ENCODE peak calls at places on chromosomes 13 and 19, in eight cellular contexts. One of them, this sample, is unnamed.

GRCh38 chr13:49495783-49496762 is at the start of gene PHF11:
- DNase-seq in stimulated activated CD4-positive, alpha-beta T cell treated with anti-CD3 and anti-CD28 coated beads, Interleukin-15, amount 100 ng/mL, for 1 hour: peak; percentile 73
- DNase-seq in psoas muscle: peak; percentile 91
- DNase-seq in NB4: peak; percentile 89
- DNase-seq in aorta: peak; percentile 93
- DNase-seq in heart right ventricle: peak; percentile 82
- DNase-seq in GM03348: peak; percentile 86
- DNase-seq in smooth muscle cell of the brain vasculature: no peak
- DNase-seq in this sample: peak; percentile 78

GRCh38 chr19:53328967-53329366 is 4.6 kb upstream of the ZNF845 start:
- DNase-seq in stimulated activated CD4-positive, alpha-beta T cell treated with anti-CD3 and anti-CD28 coated beads, Interleukin-15, amount 100 ng/mL, for 1 hour: peak; percentile 8
- DNase-seq in psoas muscle: peak; percentile 83
- DNase-seq in NB4: no peak
- DNase-seq in aorta: peak; percentile 88
- DNase-seq in heart right ventricle: peak; percentile 69
- DNase-seq in GM03348: no peak
- DNase-seq in smooth muscle cell of the brain vasculature: no peak
- DNase-seq in this sample: no peak

GRCh38 chr19:1065606-1066109 is 1.3 kb upstream of the ARHGAP45 start:
- DNase-seq in stimulated activated CD4-positive, alpha-beta T cell treated with anti-CD3 and anti-CD28 coated beads, Interleukin-15, amount 100 ng/mL, for 1 hour: no peak
- DNase-seq in psoas muscle: no peak
- DNase-seq in NB4: no peak
- DNase-seq in aorta: no peak
- DNase-seq in heart right ventricle: no peak
- DNase-seq in GM03348: no peak
- DNase-seq in smooth muscle cell of the brain vasculature: no peak
- DNase-seq in this sample: no peak

GRCh38 chr19:34479396-34479795 is 2.2 kb upstream of the WTIP start:
- DNase-seq in stimulated activated CD4-positive, alpha-beta T cell treated with anti-CD3 and anti-CD28 coated beads, Interleukin-15, amount 100 ng/mL, for 1 hour: no peak
- DNase-seq in psoas muscle: no peak
- DNase-seq in NB4: no peak
- DNase-seq in aorta: no peak
- DNase-seq in heart right ventricle: no peak
- DNase-seq in GM03348: no peak
- DNase-seq in smooth muscle cell of the brain vasculature: no peak
- DNase-seq in this sample: no peak

GRCh38 chr13:81738364-81738763 is 1397.4 kb upstream of the SPRY2 start:
- DNase-seq in stimulated activated CD4-positive, alpha-beta T cell treated with anti-CD3 and anti-CD28 coated beads, Interleukin-15, amount 100 ng/mL, for 1 hour: no peak
- DNase-seq in psoas muscle: no peak
- DNase-seq in NB4: no peak
- DNase-seq in aorta: no peak
- DNase-seq in heart right ventricle: no peak
- DNase-seq in GM03348: no peak
- DNase-seq in smooth muscle cell of the brain vasculature: no peak
- DNase-seq in this sample: no peak

GRCh38 chr19:18832331-18833140 is 777 bp downstream of the UPF1 start:
- DNase-seq in stimulated activated CD4-positive, alpha-beta T cell treated with anti-CD3 and anti-CD28 coated beads, Interleukin-15, amount 100 ng/mL, for 1 hour: no peak
- DNase-seq in psoas muscle: no peak
- DNase-seq in NB4: peak; percentile 47
- DNase-seq in aorta: no peak
- DNase-seq in heart right ventricle: no peak
- DNase-seq in GM03348: peak; percentile 56
- DNase-seq in smooth muscle cell of the brain vasculature: no peak
- DNase-seq in this sample: peak; percentile 51

GRCh38 chr19:43470288-43470687 is 4.9 kb upstream of the LYPD3 start:
- DNase-seq in stimulated activated CD4-positive, alpha-beta T cell treated with anti-CD3 and anti-CD28 coated beads, Interleukin-15, amount 100 ng/mL, for 1 hour: no peak
- DNase-seq in psoas muscle: no peak
- DNase-seq in NB4: no peak
- DNase-seq in aorta: no peak
- DNase-seq in heart right ventricle: no peak
- DNase-seq in GM03348: no peak
- DNase-seq in smooth muscle cell of the brain vasculature: no peak
- DNase-seq in this sample: peak; percentile 53

GRCh38 chr19:57632987-57633831 is at the start of gene ZNF211:
- DNase-seq in stimulated activated CD4-positive, alpha-beta T cell treated with anti-CD3 and anti-CD28 coated beads, Interleukin-15, amount 100 ng/mL, for 1 hour: peak; percentile 77
- DNase-seq in psoas muscle: peak; percentile 96
- DNase-seq in NB4: peak; percentile 89
- DNase-seq in aorta: peak; percentile 96
- DNase-seq in heart right ventricle: peak; percentile 95
- DNase-seq in GM03348: peak; percentile 99
- DNase-seq in smooth muscle cell of the brain vasculature: peak; percentile 86
- DNase-seq in this sample: peak; percentile 94

GRCh38 chr19:45814851-45815481 is at the start of gene RSPH6A:
- DNase-seq in stimulated activated CD4-positive, alpha-beta T cell treated with anti-CD3 and anti-CD28 coated beads, Interleukin-15, amount 100 ng/mL, for 1 hour: no peak
- DNase-seq in psoas muscle: no peak
- DNase-seq in NB4: peak; percentile 17
- DNase-seq in aorta: no peak
- DNase-seq in heart right ventricle: no peak
- DNase-seq in GM03348: no peak
- DNase-seq in smooth muscle cell of the brain vasculature: no peak
- DNase-seq in this sample: no peak

GRCh38 chr19:1856698-1857603 is 6.4 kb downstream of the KLF16 start:
- DNase-seq in stimulated activated CD4-positive, alpha-beta T cell treated with anti-CD3 and anti-CD28 coated beads, Interleukin-15, amount 100 ng/mL, for 1 hour: no peak
- DNase-seq in psoas muscle: peak; percentile 88
- DNase-seq in NB4: peak; percentile 96
- DNase-seq in aorta: peak; percentile 92
- DNase-seq in heart right ventricle: peak; percentile 89
- DNase-seq in GM03348: peak; percentile 85
- DNase-seq in smooth muscle cell of the brain vasculature: no peak
- DNase-seq in this sample: peak; percentile 84

GRCh38 chr19:33641956-33642498 is 20.3 kb downstream of the CHST8 start:
- DNase-seq in stimulated activated CD4-positive, alpha-beta T cell treated with anti-CD3 and anti-CD28 coated beads, Interleukin-15, amount 100 ng/mL, for 1 hour: no peak
- DNase-seq in psoas muscle: no peak
- DNase-seq in NB4: no peak
- DNase-seq in aorta: peak; percentile 40
- DNase-seq in heart right ventricle: no peak
- DNase-seq in GM03348: no peak
- DNase-seq in smooth muscle cell of the brain vasculature: no peak
- DNase-seq in this sample: no peak

GRCh38 chr13:97719759-97720158 is 233.7 kb upstream of the IPO5 start:
- DNase-seq in stimulated activated CD4-positive, alpha-beta T cell treated with anti-CD3 and anti-CD28 coated beads, Interleukin-15, amount 100 ng/mL, for 1 hour: no peak
- DNase-seq in psoas muscle: no peak
- DNase-seq in NB4: no peak
- DNase-seq in aorta: no peak
- DNase-seq in heart right ventricle: no peak
- DNase-seq in GM03348: no peak
- DNase-seq in smooth muscle cell of the brain vasculature: no peak
- DNase-seq in this sample: no peak

GRCh38 chr13:30846311-30846710 is 59.8 kb upstream of the MEDAG start:
- DNase-seq in stimulated activated CD4-positive, alpha-beta T cell treated with anti-CD3 and anti-CD28 coated beads, Interleukin-15, amount 100 ng/mL, for 1 hour: no peak
- DNase-seq in psoas muscle: no peak
- DNase-seq in NB4: no peak
- DNase-seq in aorta: no peak
- DNase-seq in heart right ventricle: no peak
- DNase-seq in GM03348: peak; percentile 48
- DNase-seq in smooth muscle cell of the brain vasculature: no peak
- DNase-seq in this sample: no peak

GRCh38 chr13:100887729-100888151 is 213.1 kb upstream of the TMTC4 start:
- DNase-seq in stimulated activated CD4-positive, alpha-beta T cell treated with anti-CD3 and anti-CD28 coated beads, Interleukin-15, amount 100 ng/mL, for 1 hour: no peak
- DNase-seq in psoas muscle: no peak
- DNase-seq in NB4: peak; percentile 56
- DNase-seq in aorta: no peak
- DNase-seq in heart right ventricle: no peak
- DNase-seq in GM03348: peak; percentile 14
- DNase-seq in smooth muscle cell of the brain vasculature: peak; percentile 23
- DNase-seq in this sample: peak; percentile 4

GRCh38 chr13:76619631-76620030 is 266.6 kb downstream of the KCTD12 start:
- DNase-seq in stimulated activated CD4-positive, alpha-beta T cell treated with anti-CD3 and anti-CD28 coated beads, Interleukin-15, amount 100 ng/mL, for 1 hour: no peak
- DNase-seq in psoas muscle: no peak
- DNase-seq in NB4: no peak
- DNase-seq in aorta: no peak
- DNase-seq in heart right ventricle: no peak
- DNase-seq in GM03348: no peak
- DNase-seq in smooth muscle cell of the brain vasculature: no peak
- DNase-seq in this sample: no peak

GRCh38 chr13:42815686-42816085 is 34.3 kb downstream of the FAM216B start:
- DNase-seq in stimulated activated CD4-positive, alpha-beta T cell treated with anti-CD3 and anti-CD28 coated beads, Interleukin-15, amount 100 ng/mL, for 1 hour: no peak
- DNase-seq in psoas muscle: no peak
- DNase-seq in NB4: no peak
- DNase-seq in aorta: no peak
- DNase-seq in heart right ventricle: no peak
- DNase-seq in GM03348: no peak
- DNase-seq in smooth muscle cell of the brain vasculature: no peak
- DNase-seq in this sample: no peak